ENCODE peak calls at places on chromosomes 7 and 10, in six cellular contexts. F is IMR-90; V is activated naive CD4-positive, alpha-beta T cell treated with anti-CD3 and anti-CD28 coated beads, Interleukin-2, amount 50 U/mL, for 16 hours; W is NCI-H82; B is stimulated activated CD8-positive, alpha-beta memory T cell treated with anti-CD3 and anti-CD28 coated beads, Interleukin-4, amount 100 ng/mL, for 1 hour; O is progenitor cell of endocrine pancreas. A is an unnamed sample.

GRCh38 chr10:52573347-52573746 is 199.2 kb downstream of the MBL2 start:
- DNase-seq in F (no peak), V (no peak), W (no peak), B (no peak), O (no peak), A (no peak)

GRCh38 chr7:91288208-91288824 is 24.1 kb downstream of the FZD1 start:
- DNase-seq in F (no peak), V (no peak), W (peak), B (no peak), O (no peak), A (peak)

GRCh38 chr7:1800876-1801275 is 130.8 kb downstream of the ELFN1 start:
- DNase-seq in F (peak), V (no peak), W (no peak), B (no peak), O (no peak), A (no peak)

GRCh38 chr10:74926791-74927585 is 100.6 kb downstream of the KAT6B start:
- DNase-seq in F (no peak), V (no peak), W (no peak), B (no peak), O (no peak), A (no peak)

GRCh38 chr7:112495820-112496462 is 15.2 kb downstream of the LSMEM1 start:
- DNase-seq in F (peak), V (peak), W (peak), B (no peak), O (no peak), A (no peak)

GRCh38 chr7:83413831-83414230 is 235.1 kb downstream of the SEMA3E start:
- DNase-seq in F (no peak), V (no peak), W (peak), B (no peak), O (no peak), A (no peak)

GRCh38 chr10:71234970-71235681 is 22.8 kb downstream of the UNC5B start:
- DNase-seq in F (peak), V (no peak), W (no peak), B (no peak), O (no peak), A (no peak)

GRCh38 chr10:75662715-75663114 is 231.3 kb downstream of the LRMDA start:
- DNase-seq in F (no peak), V (no peak), W (no peak), B (no peak), O (no peak), A (no peak)

GRCh38 chr7:156652886-156653568 is 12.5 kb downstream of the RNF32 start:
- DNase-seq in F (peak), V (no peak), W (no peak), B (no peak), O (no peak), A (no peak)

GRCh38 chr7:83015921-83016320 is 146.8 kb downstream of the PCLO start:
- DNase-seq in F (no peak), V (no peak), W (no peak), B (no peak), O (no peak), A (no peak)

GRCh38 chr10:111890046-111890445 is 293.5 kb downstream of the GPAM start:
- DNase-seq in F (no peak), V (no peak), W (no peak), B (no peak), O (no peak), A (no peak)

GRCh38 chr7:109479388-109479787 is 909.7 kb downstream of the DNAJB9 start:
- DNase-seq in F (no peak), V (no peak), W (peak), B (no peak), O (no peak), A (no peak)

GRCh38 chr7:106327538-106328481 is 43.0 kb upstream of the NAMPT start:
- DNase-seq in F (no peak), V (no peak), W (no peak), B (no peak), O (no peak), A (no peak)

GRCh38 chr7:73394416-73394815 is 39.2 kb upstream of the FZD9 start:
- DNase-seq in F (no peak), V (no peak), W (no peak), B (no peak), O (no peak), A (no peak)

GRCh38 chr10:107971411-107971810 is 806.9 kb upstream of the SORCS1 start:
- DNase-seq in F (no peak), V (no peak), W (no peak), B (no peak), O (no peak), A (no peak)

GRCh38 chr10:71837085-71837827 is 13.8 kb downstream of the PSAP start:
- DNase-seq in F (no peak), V (no peak), W (peak), B (no peak), O (no peak), A (no peak)

GRCh38 chr7:82443044-82443800 is at the start of gene CACNA2D1:
- DNase-seq in F (no peak), V (no peak), W (peak), B (no peak), O (peak), A (no peak)

GRCh38 chr7:127629268-127629854 is 11.4 kb upstream of the PAX4 start:
- DNase-seq in F (no peak), V (peak), W (peak), B (no peak), O (peak), A (no peak)

GRCh38 chr10:17512341-17513001 is 58.1 kb upstream of the ST8SIA6 start:
- DNase-seq in F (peak), V (no peak), W (no peak), B (no peak), O (no peak), A (no peak)

GRCh38 chr7:107150375-107151073 is 18.3 kb upstream of the HBP1 start:
- DNase-seq in F (peak), V (peak), W (peak), B (peak), O (peak), A (peak)

GRCh38 chr10:104288355-104288754 is 19.4 kb downstream of the GSTO2 start:
- DNase-seq in F (no peak), V (no peak), W (no peak), B (no peak), O (no peak), A (no peak)

GRCh38 chr7:5497158-5498103 is 73.8 kb upstream of the TNRC18 start:
- DNase-seq in F (no peak), V (no peak), W (no peak), B (no peak), O (no peak), A (no peak)

GRCh38 chr7:37930226-37930948 is 9.9 kb downstream of the EPDR1 start:
- DNase-seq in F (no peak), V (no peak), W (no peak), B (no peak), O (no peak), A (no peak)

GRCh38 chr7:120979765-120980499 is 8.6 kb upstream of the CPED1 start:
- DNase-seq in F (peak), V (no peak), W (no peak), B (no peak), O (no peak), A (no peak)

GRCh38 chr7:82312646-82313045 is 130.9 kb downstream of the CACNA2D1 start:
- DNase-seq in F (no peak), V (no peak), W (no peak), B (no peak), O (no peak), A (no peak)

GRCh38 chr10:70864940-70865339 is 23.4 kb downstream of the PCBD1 start:
- DNase-seq in F (no peak), V (no peak), W (no peak), B (no peak), O (no peak), A (no peak)

GRCh38 chr10:14050598-14050997 is 280.1 kb downstream of the FRMD4A start:
- DNase-seq in F (no peak), V (no peak), W (no peak), B (no peak), O (no peak), A (no peak)

GRCh38 chr10:976316-976715 is 11.9 kb upstream of the GTPBP4 start:
- DNase-seq in F (no peak), V (no peak), W (no peak), B (no peak), O (no peak), A (no peak)

GRCh38 chr10:2529945-2530344 is 537.4 kb upstream of the PFKP start:
- DNase-seq in F (no peak), V (no peak), W (no peak), B (no peak), O (no peak), A (no peak)

GRCh38 chr10:79435271-79436065 is 10.0 kb downstream of the ZCCHC24 start:
- DNase-seq in F (peak), V (no peak), W (peak), B (no peak), O (no peak), A (no peak)